ENCODE peak calls at places on chromosomes 2 and 18, in nine cellular contexts. Q is stimulated activated CD8-positive, alpha-beta memory T cell treated with anti-CD3 and anti-CD28 coated beads, Interleukin-7, amount 100 ng/mL, for 48 hours; D is NCI-H1417; S is MM.1S; M is uterus; I is mammary epithelial cell; W is cerebellar cortex; R is GM19239; F is NCI-H187. E is an unnamed sample.

GRCh38 chr2:40372278-40372580 is 79.7 kb downstream of the SLC8A1 start:
- DNase-seq in W (no peak), M (no peak), R (no peak), D (peak; percentile 55), I (no peak), Q (no peak), S (no peak), F (no peak), E (no peak)

GRCh38 chr2:100070078-100070477 is 72.3 kb downstream of the AFF3 start:
- DNase-seq in W (no peak), Q (no peak), R (no peak), F (no peak), M (no peak), D (no peak), S (no peak), I (no peak), E (no peak)

GRCh38 chr2:194079989-194080388 is 1577.0 kb upstream of the SLC39A10 start:
- DNase-seq in I (no peak), W (no peak), R (no peak), Q (no peak), D (no peak), F (no peak), M (no peak), S (no peak), E (no peak)

GRCh38 chr2:68386362-68386761 is 21.3 kb downstream of the PLEK start:
- DNase-seq in S (no peak), D (no peak), I (no peak), F (no peak), W (no peak), M (no peak), Q (no peak), R (no peak), E (no peak)

GRCh38 chr18:24843123-24843522 is 382.7 kb downstream of the HRH4 start:
- DNase-seq in F (no peak), D (no peak), S (no peak), Q (no peak), I (no peak), R (no peak), W (no peak), M (no peak), E (no peak)

GRCh38 chr2:37855283-37856041 is 69.6 kb upstream of the RMDN2 start:
- DNase-seq in S (no peak), Q (no peak), R (no peak), D (no peak), I (no peak), M (peak; percentile 49), F (no peak), W (no peak), E (peak; percentile 49)

GRCh38 chr2:235939471-235939870 is 228.7 kb downstream of the GBX2 start:
- DNase-seq in D (no peak), I (no peak), Q (no peak), R (no peak), W (no peak), S (no peak), F (no peak), M (no peak), E (no peak)

GRCh38 chr2:192347542-192347941 is 152.8 kb upstream of the TMEFF2 start:
- DNase-seq in M (no peak), F (no peak), Q (no peak), D (no peak), R (no peak), S (no peak), I (no peak), W (no peak), E (no peak)

GRCh38 chr2:234834228-234834923 is 117.4 kb upstream of the SH3BP4 start:
- DNase-seq in D (no peak), I (no peak), W (no peak), R (no peak), F (no peak), M (no peak), Q (no peak), S (no peak), E (no peak)

GRCh38 chr2:206740800-206741199 is 22.6 kb upstream of the DYTN start:
- DNase-seq in F (no peak), Q (no peak), S (no peak), W (no peak), R (no peak), I (no peak), M (no peak), D (no peak), E (no peak)

GRCh38 chr18:63161728-63162195 is 157.8 kb downstream of the BCL2 start:
- DNase-seq in W (no peak), I (peak; percentile 92), S (peak; percentile 90), F (no peak), Q (peak; percentile 85), D (peak; percentile 10), R (no peak), M (peak; percentile 92), E (peak; percentile 70)

GRCh38 chr2:17579605-17580318 is 39.3 kb downstream of the VSNL1 start:
- DNase-seq in D (no peak), R (no peak), M (no peak), S (peak; percentile 18), F (no peak), Q (no peak), W (no peak), I (no peak), E (no peak)

GRCh38 chr18:68735498-68736343 is 20.8 kb upstream of the TMX3 start:
- DNase-seq in R (peak; percentile 27), D (peak; percentile 2), I (peak; percentile 37), F (no peak), M (no peak), W (peak; percentile 72), S (peak; percentile 47), Q (no peak), E (peak; percentile 71)

GRCh38 chr2:230423851-230424458 is 8.0 kb downstream of the SP100 start:
- DNase-seq in D (no peak), Q (no peak), F (no peak), W (no peak), S (no peak), I (peak; percentile 55), M (no peak), R (no peak), E (no peak)

GRCh38 chr2:40049782-40050181 is 270.7 kb upstream of the THUMPD2 start:
- DNase-seq in R (no peak), M (no peak), I (no peak), D (no peak), F (no peak), Q (no peak), W (no peak), S (no peak), E (no peak)

GRCh38 chr2:235893129-235893698 is 275.0 kb downstream of the GBX2 start:
- DNase-seq in R (no peak), D (no peak), S (no peak), I (no peak), M (no peak), Q (no peak), W (no peak), F (no peak), E (no peak)

GRCh38 chr2:211114826-211115450 is 558.5 kb downstream of the CPS1 start:
- DNase-seq in R (no peak), W (peak; percentile 98), M (no peak), I (no peak), F (no peak), Q (no peak), S (no peak), D (no peak), E (peak; percentile 69)